ENCODE peak calls at places on chromosomes 7 and 10, in seven cellular contexts. G is HFF-Myc, O is hippocampal formation, C is Caki2, J is T-helper 9 cell, N is uterus, Z is GM13976. I is an unnamed sample.

GRCh38 chr7:13742719-13743640 is 246.5 kb downstream of the ETV1 start:
- DNase-seq in N (no peak), G (no peak), J (no peak), C (peak), O (peak), Z (no peak), I (no peak)

GRCh38 chr7:66554326-66554725 is 74.4 kb upstream of the KCTD7 start:
- DNase-seq in N (no peak), G (no peak), C (no peak), J (no peak), Z (no peak), O (no peak), I (no peak)

GRCh38 chr10:86252573-86252972 is 114.0 kb downstream of the GRID1 start:
- DNase-seq in O (no peak), Z (no peak), G (no peak), N (no peak), C (no peak), J (no peak), I (no peak)

GRCh38 chr10:63711866-63712716 is 190.9 kb downstream of the REEP3 start:
- DNase-seq in G (peak), J (no peak), O (peak), Z (no peak), N (peak), C (peak), I (no peak)

GRCh38 chr10:17061418-17061817 is 68.2 kb downstream of the CUBN start:
- DNase-seq in Z (no peak), G (no peak), J (no peak), C (no peak), N (no peak), O (no peak), I (no peak)

GRCh38 chr7:35565927-35566326 is 129.0 kb downstream of the HERPUD2 start:
- DNase-seq in G (peak), J (no peak), Z (no peak), C (no peak), N (no peak), O (no peak), I (no peak)

GRCh38 chr10:89741126-89741762 is 39.9 kb downstream of the KIF20B start:
- DNase-seq in J (no peak), C (no peak), Z (no peak), N (no peak), G (no peak), O (no peak), I (no peak)

GRCh38 chr10:50624154-50624865 is 554 bp upstream of the SGMS1 start:
- DNase-seq in J (peak), Z (peak), N (peak), G (peak), O (peak), C (peak), I (peak)

GRCh38 chr10:2812631-2813030 is 254.7 kb upstream of the PFKP start:
- DNase-seq in N (no peak), O (no peak), C (no peak), J (no peak), G (no peak), Z (no peak), I (no peak)

GRCh38 chr10:30431435-30431911 is 2.5 kb upstream of the MAP3K8 start:
- DNase-seq in Z (no peak), G (no peak), J (no peak), N (peak), C (no peak), O (no peak), I (no peak)

GRCh38 chr7:130112662-130113425 is 42.5 kb downstream of the KLHDC10 start:
- DNase-seq in O (no peak), C (no peak), J (no peak), G (no peak), N (no peak), Z (no peak), I (no peak)

GRCh38 chr10:21634599-21635365 is 100.8 kb downstream of the MLLT10 start:
- DNase-seq in Z (no peak), G (no peak), C (no peak), J (no peak), O (no peak), N (no peak), I (no peak)

GRCh38 chr7:100397336-100398081 is 24.2 kb downstream of the PILRA start:
- DNase-seq in Z (no peak), C (no peak), G (no peak), O (no peak), N (no peak), J (no peak), I (no peak)

GRCh38 chr7:17898111-17898510 is 42.2 kb downstream of the SNX13 start:
- DNase-seq in J (no peak), N (no peak), O (no peak), G (no peak), C (no peak), Z (no peak), I (no peak)

GRCh38 chr10:74103560-74104248 is 46.9 kb downstream of the AP3M1 start:
- DNase-seq in G (no peak), Z (peak), J (no peak), C (peak), O (no peak), N (no peak), I (no peak)

GRCh38 chr7:37482505-37482904 is 33.8 kb upstream of the ELMO1 start:
- DNase-seq in G (no peak), N (no peak), J (no peak), C (no peak), Z (no peak), O (no peak), I (no peak)

I was measured in stimulated activated CD8-positive, alpha-beta memory T cell treated with anti-CD3 and anti-CD28 coated beads, Interleukin-4, amount 100 ng/mL, for 48 hours.